ENCODE peak calls at places on chromosome 18, in six cellular contexts. R is GM12878, V is HepG2, U is tibial nerve, J is H54, Z is A549. K is an unnamed sample.

GRCh38 chr18:41060967-41061366 is 894.1 kb upstream of the PIK3C3 start:
- DNase-seq in J (no peak), Z (no peak), V (no peak), R (no peak), U (no peak), K (no peak)

GRCh38 chr18:25099838-25100393 is 252.1 kb downstream of the ZNF521 start:
- DNase-seq in V (no peak), U (no peak), Z (no peak), J (no peak), R (no peak), K (peak)

GRCh38 chr18:1014951-1015627 is 110.4 kb downstream of the ADCYAP1 start:
- DNase-seq in Z (no peak), R (no peak), J (no peak), V (no peak), U (no peak), K (no peak)

GRCh38 chr18:79780547-79780946 is 17.2 kb upstream of the KCNG2 start:
- DNase-seq in J (no peak), Z (no peak), U (no peak), R (no peak), V (no peak), K (no peak)

GRCh38 chr18:74303936-74304335 is 11.7 kb upstream of the C18orf63 start:
- DNase-seq in Z (no peak), V (no peak), J (no peak), R (no peak), U (no peak), K (no peak)

GRCh38 chr18:5057348-5058012 is 139.6 kb downstream of the AKAIN1 start:
- DNase-seq in Z (peak), U (peak), R (peak), V (peak), J (peak), K (peak)

GRCh38 chr18:54119524-54120019 is 104.9 kb downstream of the MBD2 start:
- DNase-seq in U (peak), R (peak), J (peak), Z (peak), V (peak), K (peak)

GRCh38 chr18:58004317-58004716 is 39.7 kb upstream of the NEDD4L start:
- DNase-seq in V (peak), J (peak), Z (peak), R (no peak), U (no peak), K (no peak)

GRCh38 chr18:76459687-76460350 is 35.2 kb downstream of the ZNF516 start:
- DNase-seq in J (peak), U (no peak), V (no peak), Z (peak), R (no peak), K (no peak)

GRCh38 chr18:62061812-62062211 is 125.0 kb downstream of the PIGN start:
- DNase-seq in R (no peak), U (no peak), J (no peak), V (no peak), Z (no peak), K (no peak)

GRCh38 chr18:25646971-25647370 is 295.0 kb upstream of the ZNF521 start:
- DNase-seq in V (no peak), J (no peak), R (no peak), Z (no peak), U (no peak), K (no peak)

GRCh38 chr18:33424266-33424946 is 16.1 kb downstream of the CCDC178 start:
- DNase-seq in V (peak), J (no peak), Z (no peak), U (no peak), R (no peak), K (no peak)

GRCh38 chr18:10504723-10505122 is 21.1 kb upstream of the NAPG start:
- DNase-seq in U (no peak), Z (no peak), V (no peak), J (no peak), R (no peak), K (no peak)

GRCh38 chr18:27017901-27018500 is 152.5 kb upstream of the AQP4 start:
- DNase-seq in R (no peak), U (no peak), J (no peak), Z (peak), V (peak), K (peak)

GRCh38 chr18:51342815-51343214 is 145.3 kb upstream of the MEX3C start:
- DNase-seq in U (no peak), V (peak), J (no peak), R (no peak), Z (peak), K (peak)

GRCh38 chr18:46630160-46630559 is 26.9 kb downstream of the LOXHD1 start:
- DNase-seq in U (no peak), V (no peak), R (peak), Z (no peak), J (no peak), K (no peak)

GRCh38 chr18:63161728-63162195 is 157.8 kb downstream of the BCL2 start:
- DNase-seq in J (peak), U (peak), R (peak), Z (peak), V (peak), K (peak)

GRCh38 chr18:8548186-8548585 is 61.1 kb upstream of the RAB12 start:
- DNase-seq in U (no peak), R (no peak), J (peak), V (no peak), Z (no peak), K (no peak)

GRCh38 chr18:49510393-49511115 is 23.5 kb upstream of the C18orf32 start:
- DNase-seq in R (no peak), U (peak), J (peak), Z (peak), V (no peak), K (peak)

GRCh38 chr18:7521226-7521856 is 45.8 kb upstream of the PTPRM start:
- DNase-seq in V (no peak), J (no peak), U (no peak), R (no peak), Z (no peak), K (no peak)

GRCh38 chr18:3250237-3251107 is 2.9 kb downstream of the MYL12A start:
- DNase-seq in V (no peak), U (no peak), Z (no peak), J (no peak), R (no peak), K (no peak)

GRCh38 chr18:8501044-8501443 is 108.2 kb upstream of the RAB12 start:
- DNase-seq in J (no peak), Z (no peak), U (no peak), V (no peak), R (no peak), K (no peak)

GRCh38 chr18:55097406-55098170 is 138.3 kb upstream of the CCDC68 start:
- DNase-seq in Z (peak), R (no peak), V (no peak), U (no peak), J (peak), K (no peak)

GRCh38 chr18:9058426-9058825 is 44.1 kb upstream of the NDUFV2 start:
- DNase-seq in Z (no peak), J (no peak), R (no peak), U (no peak), V (no peak), K (no peak)

GRCh38 chr18:33716061-33716683 is 138.2 kb downstream of the ASXL3 start:
- DNase-seq in J (no peak), V (no peak), Z (no peak), U (no peak), R (no peak), K (no peak)

GRCh38 chr18:78778651-78779050 is 201.0 kb upstream of the SALL3 start:
- DNase-seq in U (no peak), J (no peak), R (no peak), V (no peak), Z (no peak), K (no peak)

GRCh38 chr18:28112056-28112470 is 64.9 kb downstream of the CDH2 start:
- DNase-seq in J (no peak), V (no peak), R (no peak), U (no peak), Z (peak), K (no peak)

GRCh38 chr18:77004555-77005380 is 127.8 kb downstream of the MBP start:
- DNase-seq in U (no peak), J (no peak), R (no peak), V (no peak), Z (no peak), K (no peak)

GRCh38 chr18:46718501-46719341 is 38.1 kb downstream of the ST8SIA5 start:
- DNase-seq in R (no peak), U (no peak), J (peak), V (no peak), Z (peak), K (no peak)

GRCh38 chr18:44541159-44541558 is 139.5 kb upstream of the SETBP1 start:
- DNase-seq in U (no peak), Z (no peak), R (no peak), J (no peak), V (no peak), K (no peak)

GRCh38 chr18:79784965-79785770 is 12.6 kb upstream of the KCNG2 start:
- DNase-seq in V (no peak), U (no peak), R (no peak), Z (no peak), J (no peak), K (no peak)

GRCh38 chr18:40006553-40007073 is 1948.4 kb upstream of the PIK3C3 start:
- DNase-seq in R (no peak), J (no peak), V (no peak), Z (no peak), U (no peak), K (no peak)

GRCh38 chr18:55115606-55116005 is 156.3 kb upstream of the CCDC68 start:
- DNase-seq in V (no peak), Z (no peak), J (no peak), R (no peak), U (no peak), K (no peak)

DNA sequence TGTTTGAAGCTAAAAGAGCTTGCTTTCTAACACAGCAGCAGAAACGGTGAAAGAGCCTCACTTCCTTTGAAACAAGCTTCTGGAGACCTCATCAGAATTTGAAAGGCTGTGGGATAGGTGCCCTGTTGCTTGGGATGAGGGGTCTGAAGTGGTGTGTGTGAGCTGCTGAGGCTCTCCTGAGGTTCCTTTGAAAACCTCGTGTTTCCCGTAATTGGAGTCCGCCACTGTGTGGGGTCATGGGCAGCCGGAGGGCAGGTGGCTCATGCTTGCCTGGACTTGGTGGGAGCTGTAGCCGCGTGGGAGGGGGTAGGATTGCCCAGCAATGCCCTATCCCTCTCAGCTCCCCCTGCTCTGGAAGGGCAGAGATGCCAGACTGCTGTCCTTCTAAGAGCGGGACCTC is 34.4 kb downstream of the CABLES1 start:
- DNase-seq in V (no peak), U (no peak), J (no peak), R (no peak), Z (no peak), K (no peak)
- TF ChIP-seq POLR2A in V (no peak), U (no peak), J (no peak), R (no peak), Z (no peak), K (no peak)

GRCh38 chr18:36175481-36175880 is 11.8 kb upstream of the MOCOS start:
- DNase-seq in Z (no peak), V (no peak), U (no peak), R (no peak), J (no peak), K (no peak)
- TF ChIP-seq POLR2A in Z (no peak), V (no peak), U (no peak), R (no peak), J (no peak), K (no peak)

GRCh38 chr18:35971661-35972196 is 750 bp upstream of the RMP24 start:
- DNase-seq in J (no peak), Z (no peak), V (peak), U (no peak), R (no peak), K (no peak)

GRCh38 chr18:35974181-35974580 is 1.7 kb downstream of the RMP24 start:
- DNase-seq in V (no peak), Z (no peak), R (no peak), J (no peak), U (no peak), K (no peak)

GRCh38 chr18:35969676-35970075 is 2.8 kb upstream of the RMP24 start:
- DNase-seq in R (no peak), U (no peak), V (no peak), J (no peak), Z (no peak), K (no peak)

GRCh38 chr18:35973650-35974049 is 1.2 kb downstream of the RMP24 start:
- DNase-seq in V (no peak), U (no peak), J (no peak), Z (no peak), R (no peak), K (no peak)

DNA sequence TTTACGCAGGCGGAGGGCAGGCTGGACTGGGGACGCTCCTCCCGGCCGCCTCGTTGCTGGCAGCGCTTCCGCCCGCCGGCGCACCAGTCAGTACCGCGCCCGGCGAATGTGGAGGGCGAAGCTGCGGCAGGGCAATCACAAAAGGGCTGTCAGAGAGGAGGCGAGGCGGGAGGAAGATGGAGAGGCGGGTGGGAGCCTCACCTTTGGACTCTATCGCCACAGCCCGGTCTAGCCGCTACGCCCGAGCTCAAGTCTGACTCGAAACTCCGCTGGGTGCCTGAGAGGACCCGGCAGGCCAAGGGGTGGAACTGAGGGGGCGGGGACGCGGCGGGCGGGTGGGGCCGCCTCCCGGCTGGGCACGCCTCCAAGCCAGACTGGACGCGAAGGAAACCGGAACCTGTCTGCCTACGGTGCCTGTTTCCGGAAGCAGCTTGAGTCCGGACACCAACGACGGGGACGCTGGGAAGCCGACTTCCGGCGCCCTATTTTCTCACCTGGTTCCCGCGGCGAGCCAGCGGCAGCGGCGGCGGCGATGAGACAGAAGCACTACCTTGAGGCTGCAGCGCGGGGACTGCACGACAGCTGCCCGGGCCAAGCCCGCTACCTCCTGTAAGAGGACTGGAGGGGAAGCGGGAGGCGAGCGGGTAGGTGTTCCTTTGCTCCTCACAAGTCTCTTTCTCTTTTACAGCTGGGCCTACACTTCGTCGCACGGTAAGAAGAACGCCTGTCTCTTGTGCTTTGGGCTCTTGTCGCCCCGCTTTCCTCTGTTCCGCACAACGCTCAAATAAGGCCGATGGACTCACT is at the start of gene RMP24:
- DNase-seq in R (peak), U (peak), J (peak), Z (peak), V (peak), K (peak)
- TF ChIP-seq POLR2A in R (peak), U (no peak), J (peak), Z (peak), V (peak), K (peak)

DNA sequence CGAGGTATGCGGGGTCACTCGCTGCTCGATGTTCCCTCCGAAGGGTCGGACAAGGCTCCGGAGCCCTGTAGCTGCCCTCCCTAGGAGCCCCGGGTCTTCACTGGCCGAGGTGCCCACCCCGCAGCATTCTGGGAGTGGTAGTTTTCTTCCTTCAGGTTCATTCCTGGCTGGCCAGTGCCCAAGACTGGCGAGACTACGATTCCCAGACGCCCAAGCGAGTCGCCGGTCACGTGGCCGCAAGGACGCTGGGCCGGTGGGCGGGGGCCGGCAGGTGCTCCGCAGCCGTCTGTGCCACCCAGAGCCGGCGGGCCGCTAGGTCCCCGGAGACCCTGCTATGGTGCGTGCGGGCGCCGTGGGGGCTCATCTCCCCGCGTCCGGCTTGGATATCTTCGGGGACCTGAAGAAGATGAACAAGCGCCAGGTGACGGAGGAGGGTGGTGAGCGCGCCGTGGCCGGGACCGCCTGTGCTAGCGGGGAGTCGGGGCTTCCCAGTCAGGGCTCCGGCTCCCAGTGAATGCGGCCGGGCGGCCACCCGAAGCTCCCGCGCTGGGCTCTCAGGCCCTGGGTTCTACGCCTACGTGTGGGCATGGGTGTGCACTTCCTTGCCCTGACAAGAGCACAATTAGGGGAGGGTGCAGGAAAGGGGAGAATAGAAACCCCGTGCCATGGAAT is at the start of gene SEC11C:
- DNase-seq in J (peak), U (peak), Z (peak), V (peak), R (peak), K (peak)
- TF ChIP-seq POLR2A in J (peak), U (no peak), Z (peak), V (peak), R (peak), K (peak)

GRCh38 chr18:36295214-36295613 is 2.3 kb upstream of the FHOD3 start:
- DNase-seq in Z (no peak), U (no peak), V (no peak), R (no peak), J (no peak), K (no peak)

GRCh38 chr18:36296591-36297418 is 708 bp upstream of the FHOD3 start:
- DNase-seq in U (peak), R (no peak), V (peak), J (peak), Z (peak), K (peak)

GRCh38 chr18:36297419-36298112 is at the start of gene FHOD3:
- DNase-seq in Z (peak), V (no peak), J (peak), U (peak), R (no peak), K (no peak)

GRCh38 chr18:36294031-36294430 is 3.5 kb upstream of the FHOD3 start:
- DNase-seq in V (no peak), U (no peak), J (no peak), R (no peak), Z (no peak), K (no peak)

GRCh38 chr18:36295880-36296301 is 1.6 kb upstream of the FHOD3 start:
- DNase-seq in U (no peak), J (no peak), V (no peak), R (no peak), Z (no peak), K (no peak)
- TF ChIP-seq POLR2A in U (no peak), J (no peak), V (no peak), R (no peak), Z (no peak), K (no peak)

K was measured in erythroblast.